ENCODE peak calls at places on chromosome 15, in four cellular contexts. M, Q, V and Z are unnamed samples.

GRCh38 chr15:65476942-65477341 is 40.5 kb downstream of the DPP8 start:
- DNase-seq in M (peak), Q (no peak), V (no peak), Z (no peak)

GRCh38 chr15:49045691-49046112 is 544 bp downstream of the SECISBP2L start:
- DNase-seq in M (peak), Q (peak), V (peak), Z (peak)

GRCh38 chr15:73141216-73141900 is 89.1 kb downstream of the NEO1 start:
- DNase-seq in M (no peak), Q (no peak), V (no peak), Z (no peak)

GRCh38 chr15:57385923-57386390 is 9.7 kb downstream of the CGNL1 start:
- DNase-seq in M (no peak), Q (no peak), V (no peak), Z (no peak)

GRCh38 chr15:74265046-74265639 is 29.0 kb downstream of the CCDC33 start:
- DNase-seq in M (peak), Q (no peak), V (no peak), Z (peak)

GRCh38 chr15:95624100-95624499 is 706.4 kb upstream of the NR2F2 start:
- DNase-seq in M (no peak), Q (no peak), V (no peak), Z (no peak)

GRCh38 chr15:73630030-73630429 is 3.2 kb downstream of the NPTN start:
- DNase-seq in M (no peak), Q (no peak), V (no peak), Z (peak)

GRCh38 chr15:40338041-40338657 is 2.6 kb downstream of the CCDC9B start:
- DNase-seq in M (peak), Q (peak), V (no peak), Z (peak)

GRCh38 chr15:62495670-62496328 is 330.7 kb upstream of the C2CD4B start:
- DNase-seq in M (peak), Q (no peak), V (no peak), Z (no peak)

GRCh38 chr15:52546031-52546751 is 17.5 kb upstream of the MYO5A start:
- DNase-seq in M (no peak), Q (no peak), V (no peak), Z (no peak)

GRCh38 chr15:73914145-73914544 is 12.1 kb upstream of the LOXL1 start:
- DNase-seq in M (no peak), Q (no peak), V (no peak), Z (no peak)

GRCh38 chr15:37819191-37819590 is 115.2 kb upstream of the TMCO5A start:
- DNase-seq in M (peak), Q (no peak), V (no peak), Z (no peak)

GRCh38 chr15:38646716-38647115 is 82.1 kb upstream of the RASGRP1 start:
- DNase-seq in M (no peak), Q (no peak), V (no peak), Z (no peak)

GRCh38 chr15:41485226-41485625 is 8.4 kb upstream of the ITPKA start:
- DNase-seq in M (no peak), Q (no peak), V (no peak), Z (no peak)

GRCh38 chr15:70197318-70197944 is 99.7 kb upstream of the TLE3 start:
- DNase-seq in M (no peak), Q (no peak), V (no peak), Z (no peak)

GRCh38 chr15:33031324-33031736 is 163.2 kb downstream of the FMN1 start:
- DNase-seq in M (peak), Q (no peak), V (no peak), Z (no peak)

GRCh38 chr15:41180206-41180789 is 50.3 kb downstream of the EXD1 start:
- DNase-seq in M (peak), Q (no peak), V (no peak), Z (no peak)

GRCh38 chr15:55897560-55898336 is 95.7 kb downstream of the NEDD4 start:
- DNase-seq in M (peak), Q (peak), V (no peak), Z (peak)

GRCh38 chr15:99409097-99409473 is 156.7 kb upstream of the MEF2A start:
- DNase-seq in M (peak), Q (peak), V (no peak), Z (no peak)

GRCh38 chr15:80989110-80989517 is 505 bp downstream of the MESD start:
- DNase-seq in M (no peak), Q (peak), V (no peak), Z (peak)

GRCh38 chr15:63514533-63514943 is 10.1 kb downstream of the USP3 start:
- DNase-seq in M (peak), Q (peak), V (no peak), Z (no peak)

GRCh38 chr15:63028442-63029110 is 14.0 kb upstream of the TPM1 start:
- DNase-seq in M (no peak), Q (no peak), V (no peak), Z (no peak)

GRCh38 chr15:56879502-56879901 is 38.9 kb upstream of the TCF12 start:
- DNase-seq in M (no peak), Q (no peak), V (no peak), Z (no peak)

GRCh38 chr15:99399612-99400011 is 148.3 kb downstream of the LRRC28 start:
- DNase-seq in M (no peak), Q (no peak), V (no peak), Z (no peak)

GRCh38 chr15:48653216-48653615 is 7.7 kb upstream of the FBN1 start:
- DNase-seq in M (no peak), Q (no peak), V (no peak), Z (no peak)

GRCh38 chr15:83504365-83504764 is 57.2 kb downstream of the SH3GL3 start:
- DNase-seq in M (no peak), Q (no peak), V (no peak), Z (no peak)

GRCh38 chr15:26981492-26981891 is 10.5 kb downstream of the GABRG3 start:
- DNase-seq in M (no peak), Q (no peak), V (no peak), Z (no peak)

GRCh38 chr15:98548172-98548971 is 100.0 kb upstream of the IGF1R start:
- DNase-seq in M (peak), Q (peak), V (no peak), Z (no peak)

GRCh38 chr15:46277451-46277850 is 642.6 kb downstream of the SQOR start:
- DNase-seq in M (no peak), Q (no peak), V (no peak), Z (no peak)

GRCh38 chr15:46275701-46276100 is 640.9 kb downstream of the SQOR start:
- DNase-seq in M (no peak), Q (no peak), V (no peak), Z (no peak)

GRCh38 chr15:46280753-46281521 is 646.1 kb downstream of the SQOR start:
- DNase-seq in M (no peak), Q (no peak), V (no peak), Z (no peak)

DNA sequence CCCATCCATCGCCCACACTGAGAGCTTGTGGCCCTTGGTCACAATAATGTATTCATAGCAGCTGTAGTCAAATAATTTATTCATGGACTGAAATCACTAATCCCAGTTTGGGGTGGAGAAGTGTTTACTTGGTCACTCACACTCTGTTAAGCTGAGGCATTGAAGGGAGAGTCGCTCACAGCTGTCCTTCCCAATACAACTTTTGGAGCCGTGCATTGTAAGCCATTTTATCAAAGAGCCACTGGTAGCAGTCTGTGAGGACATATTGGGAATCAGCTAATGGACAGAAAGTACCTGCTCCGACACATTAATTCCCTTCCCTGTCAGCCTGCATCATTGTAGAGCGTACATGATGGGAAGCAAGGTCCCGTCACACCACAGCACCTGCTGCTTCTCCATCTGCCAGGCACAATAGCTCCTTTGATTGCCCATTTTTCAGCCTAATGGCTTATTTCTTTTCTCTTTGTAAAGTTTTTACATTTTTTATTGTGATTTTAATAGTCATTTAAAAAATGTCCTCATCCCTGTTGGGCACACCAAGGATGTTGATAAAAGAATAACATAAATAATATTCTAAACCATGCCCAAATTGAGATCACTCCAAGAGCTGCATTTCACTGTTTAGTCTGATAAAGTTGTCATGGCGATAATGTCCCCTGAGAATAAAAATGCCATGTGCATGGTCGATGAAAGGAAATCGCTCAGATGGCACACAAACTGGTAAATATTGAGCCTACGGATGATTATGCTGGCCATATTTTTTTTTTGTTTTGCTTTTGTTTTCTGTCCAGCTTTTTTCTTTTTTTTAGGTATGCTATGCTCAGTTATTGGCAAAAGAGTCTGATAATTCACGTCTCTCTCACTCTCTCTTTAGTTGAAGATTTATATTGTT is 643.4 kb downstream of the SQOR start:
- DNase-seq in M (no peak), Q (no peak), V (no peak), Z (no peak)
- TF ChIP-seq ELK1 in M (no peak), Q (no peak), V (no peak), Z (no peak)

DNA sequence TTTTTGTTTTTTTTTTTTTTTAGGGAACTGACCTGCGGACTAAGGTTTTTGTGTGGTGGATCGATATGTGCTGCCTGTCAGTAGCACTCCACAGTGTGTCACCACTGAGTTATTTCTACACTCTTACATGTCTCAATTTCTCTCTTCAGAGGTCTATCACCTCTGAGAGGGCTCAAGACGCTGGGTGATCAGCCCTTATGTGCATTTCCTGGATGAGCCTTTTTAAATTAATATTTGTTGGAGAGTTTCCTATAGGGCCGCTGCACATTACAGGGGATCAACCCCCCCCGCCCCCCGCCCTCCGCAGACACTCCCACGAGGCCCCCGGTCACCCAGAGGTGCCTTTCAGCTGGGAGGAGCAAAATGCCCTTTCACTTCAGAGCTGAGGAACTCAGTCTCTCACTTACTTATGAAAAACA is 34.5 kb upstream of the AP4E1 start:
- DNase-seq in M (no peak), Q (no peak), V (no peak), Z (peak)
- TF ChIP-seq CTCF in M (no peak), Q (no peak), V (peak), Z (peak)

GRCh38 chr15:45200001-45200798 is 12.4 kb upstream of the SHF start:
- DNase-seq in M (peak), Q (peak), V (peak), Z (peak)
- TF ChIP-seq ELK1 in M (no peak), Q (no peak), V (no peak), Z (no peak)

GRCh38 chr15:82176528-82176927 is 86.0 kb downstream of the EFL1 start:
- DNase-seq in M (no peak), Q (no peak), V (no peak), Z (peak)
- TF ChIP-seq CTCF in M (no peak), Q (no peak), V (no peak), Z (no peak)

GRCh38 chr15:101137312-101137940 is 114.4 kb downstream of the CHSY1 start:
- DNase-seq in M (no peak), Q (no peak), V (no peak), Z (peak)
- TF ChIP-seq ELK1 in M (no peak), Q (no peak), V (no peak), Z (no peak)

GRCh38 chr15:71252036-71252898 is 137.0 kb downstream of the THSD4 start:
- DNase-seq in M (peak), Q (peak), V (no peak), Z (no peak)

GRCh38 chr15:71261418-71261817 is 146.1 kb downstream of the THSD4 start:
- DNase-seq in M (no peak), Q (no peak), V (no peak), Z (no peak)

GRCh38 chr15:71254503-71254902 is 139.2 kb downstream of the THSD4 start:
- DNase-seq in M (peak), Q (no peak), V (no peak), Z (no peak)

GRCh38 chr15:71259866-71260265 is 144.6 kb downstream of the THSD4 start:
- DNase-seq in M (no peak), Q (no peak), V (no peak), Z (no peak)

GRCh38 chr15:71256934-71257333 is 141.7 kb downstream of the THSD4 start:
- DNase-seq in M (no peak), Q (no peak), V (no peak), Z (peak)
- TF ChIP-seq CTCF in M (no peak), Q (no peak), V (no peak), Z (no peak)

GRCh38 chr15:91801836-91802534 is 51.5 kb upstream of the SLCO3A1 start:
- DNase-seq in M (no peak), Q (no peak), V (no peak), Z (no peak)

GRCh38 chr15:91803260-91803659 is 50.2 kb upstream of the SLCO3A1 start:
- DNase-seq in M (no peak), Q (no peak), V (no peak), Z (no peak)

DNA sequence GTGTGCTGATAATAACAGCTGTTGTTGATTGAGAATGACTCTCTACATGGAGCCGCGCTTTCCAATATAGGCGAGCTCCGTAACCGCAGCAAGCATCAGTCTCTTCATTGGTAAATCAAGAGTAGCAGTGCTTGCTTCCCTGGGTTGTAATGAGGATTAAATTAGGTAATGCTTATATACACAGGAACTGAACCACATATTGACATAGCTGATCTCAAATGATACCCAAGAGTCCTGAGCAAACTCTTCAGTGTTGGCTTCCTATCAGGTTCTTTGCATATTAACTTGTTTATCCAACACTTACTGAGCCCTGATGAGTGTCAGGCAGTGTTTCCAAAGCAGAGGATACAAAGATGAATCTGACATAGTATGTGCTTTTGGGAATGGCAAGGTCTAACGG is 46.4 kb upstream of the SLCO3A1 start:
- DNase-seq in M (no peak), Q (no peak), V (no peak), Z (no peak)
- TF ChIP-seq ELK1 in M (no peak), Q (no peak), V (no peak), Z (no peak)

GRCh38 chr15:93019091-93019490 is 69.9 kb downstream of the RGMA start:
- DNase-seq in M (no peak), Q (no peak), V (no peak), Z (no peak)

GRCh38 chr15:93020976-93021772 is 67.8 kb downstream of the RGMA start:
- DNase-seq in M (no peak), Q (no peak), V (peak), Z (no peak)

GRCh38 chr15:93019971-93020370 is 69.0 kb downstream of the RGMA start:
- DNase-seq in M (no peak), Q (no peak), V (no peak), Z (no peak)

GRCh38 chr15:93017521-93017920 is 71.5 kb downstream of the RGMA start:
- DNase-seq in M (no peak), Q (no peak), V (no peak), Z (no peak)

DNA sequence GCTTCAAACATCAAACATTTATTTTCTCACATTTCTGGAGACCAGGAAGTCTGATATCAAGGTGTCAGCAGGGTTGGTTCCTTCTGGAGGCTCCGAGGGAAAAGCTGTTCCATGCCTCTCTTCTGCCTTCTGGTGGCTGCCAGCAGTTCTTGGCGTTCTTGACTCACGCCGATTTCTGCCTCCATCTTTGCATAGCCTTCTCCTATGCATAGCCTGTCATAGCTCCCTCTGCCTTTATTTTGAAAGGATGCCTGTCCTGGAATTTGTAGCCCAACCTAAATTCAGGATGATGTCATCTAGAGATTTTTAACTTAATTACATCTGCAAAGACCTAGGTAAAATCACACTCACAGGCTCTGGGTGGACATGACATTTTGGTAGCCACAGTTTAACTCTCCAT is 70.4 kb downstream of the RGMA start:
- DNase-seq in M (no peak), Q (no peak), V (no peak), Z (no peak)
- TF ChIP-seq CTCF in M (peak), Q (peak), V (no peak), Z (peak)